ENCODE peak calls at places on chromosomes 4 and X, in six cellular contexts. One of them, this sample, is unnamed.

GRCh38 chr4:96448315-96448872 is 608.5 kb downstream of the PDHA2 start:
- DNase-seq in nephron progenitor cell: no peak
- DNase-seq in kidney epithelial cell: no peak
- DNase-seq in stomach: no peak
- DNase-seq in ovary: no peak
- DNase-seq in PC-3: no peak
- DNase-seq in this sample: no peak

GRCh38 chr4:24477919-24478318 is 106.4 kb downstream of the DHX15 start:
- DNase-seq in nephron progenitor cell: no peak
- DNase-seq in kidney epithelial cell: peak; percentile 61
- DNase-seq in stomach: no peak
- DNase-seq in ovary: peak; percentile 53
- DNase-seq in PC-3: peak; percentile 9
- DNase-seq in this sample: no peak

GRCh38 chr4:38675167-38676121 is 11.4 kb downstream of the KLF3 start:
- DNase-seq in nephron progenitor cell: peak; percentile 88
- DNase-seq in kidney epithelial cell: no peak
- DNase-seq in stomach: peak; percentile 86
- DNase-seq in ovary: peak; percentile 72
- DNase-seq in PC-3: peak; percentile 87
- DNase-seq in this sample: peak; percentile 22

GRCh38 chr4:83974111-83974789 is 438.3 kb downstream of the GPAT3 start:
- DNase-seq in nephron progenitor cell: no peak
- DNase-seq in kidney epithelial cell: no peak
- DNase-seq in stomach: no peak
- DNase-seq in ovary: no peak
- DNase-seq in PC-3: peak; percentile 76
- DNase-seq in this sample: no peak

GRCh38 chrX:49103637-49104036 is 19.9 kb downstream of the GPKOW start:
- DNase-seq in nephron progenitor cell: no peak
- DNase-seq in kidney epithelial cell: no peak
- DNase-seq in stomach: no peak
- DNase-seq in ovary: no peak
- DNase-seq in PC-3: no peak
- DNase-seq in this sample: no peak

GRCh38 chr4:108148316-108148715 is 20.4 kb downstream of the LEF1 start:
- DNase-seq in nephron progenitor cell: no peak
- DNase-seq in kidney epithelial cell: no peak
- DNase-seq in stomach: no peak
- DNase-seq in ovary: no peak
- DNase-seq in PC-3: no peak
- DNase-seq in this sample: no peak

GRCh38 chrX:119647552-119648420 is 41.6 kb upstream of the NKRF start:
- DNase-seq in nephron progenitor cell: no peak
- DNase-seq in kidney epithelial cell: no peak
- DNase-seq in stomach: no peak
- DNase-seq in ovary: no peak
- DNase-seq in PC-3: no peak
- DNase-seq in this sample: no peak

GRCh38 chr4:141900841-141901240 is 264.5 kb downstream of the IL15 start:
- DNase-seq in nephron progenitor cell: no peak
- DNase-seq in kidney epithelial cell: no peak
- DNase-seq in stomach: no peak
- DNase-seq in ovary: no peak
- DNase-seq in PC-3: peak; percentile 62
- DNase-seq in this sample: no peak

GRCh38 chr4:173332963-173333657 is 1.0 kb downstream of the HMGB2 start:
- DNase-seq in nephron progenitor cell: no peak
- DNase-seq in kidney epithelial cell: no peak
- DNase-seq in stomach: no peak
- DNase-seq in ovary: no peak
- DNase-seq in PC-3: peak; percentile 30
- DNase-seq in this sample: no peak

GRCh38 chrX:105821471-105822081 is 763 bp upstream of the NRK start:
- DNase-seq in nephron progenitor cell: peak; percentile 25
- DNase-seq in kidney epithelial cell: peak; percentile 26
- DNase-seq in stomach: no peak
- DNase-seq in ovary: peak; percentile 21
- DNase-seq in PC-3: peak; percentile 62
- DNase-seq in this sample: no peak

GRCh38 chr4:48945981-48946380 is 39.4 kb upstream of the OCIAD2 start:
- DNase-seq in nephron progenitor cell: no peak
- DNase-seq in kidney epithelial cell: no peak
- DNase-seq in stomach: no peak
- DNase-seq in ovary: no peak
- DNase-seq in PC-3: no peak
- DNase-seq in this sample: no peak

GRCh38 chrX:153885968-153886903 is at the start of gene L1CAM:
- DNase-seq in nephron progenitor cell: peak; percentile 58
- DNase-seq in kidney epithelial cell: no peak
- DNase-seq in stomach: no peak
- DNase-seq in ovary: no peak
- DNase-seq in PC-3: peak; percentile 13
- DNase-seq in this sample: no peak

GRCh38 chrX:134836497-134836968 is 154.3 kb upstream of the SMIM10 start:
- DNase-seq in nephron progenitor cell: no peak
- DNase-seq in kidney epithelial cell: no peak
- DNase-seq in stomach: no peak
- DNase-seq in ovary: no peak
- DNase-seq in PC-3: peak; percentile 33
- DNase-seq in this sample: no peak

GRCh38 chrX:134846042-134846441 is 144.7 kb upstream of the SMIM10 start:
- DNase-seq in nephron progenitor cell: no peak
- DNase-seq in kidney epithelial cell: no peak
- DNase-seq in stomach: no peak
- DNase-seq in ovary: no peak
- DNase-seq in PC-3: no peak
- DNase-seq in this sample: no peak

DNA sequence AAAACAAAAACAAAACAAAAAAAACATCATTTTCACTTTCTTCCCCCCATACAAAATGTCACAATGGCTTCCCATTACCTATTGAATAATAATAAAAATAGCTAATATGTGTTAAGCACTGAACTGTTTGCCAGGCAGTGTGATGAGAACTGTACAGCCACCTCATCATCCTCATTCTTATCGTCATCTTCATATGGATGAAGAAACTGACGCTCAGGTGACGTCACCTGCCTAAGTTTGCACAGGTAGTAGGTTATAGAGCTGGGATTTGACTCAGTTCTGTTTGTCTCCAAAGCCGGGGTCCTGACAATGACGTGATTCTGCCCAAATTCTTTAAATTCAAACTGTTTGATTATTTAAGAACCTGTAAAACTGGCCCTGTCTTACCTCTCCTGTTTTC is 150.4 kb upstream of the SMIM10 start:
- DNase-seq in nephron progenitor cell: no peak
- DNase-seq in kidney epithelial cell: no peak
- DNase-seq in stomach: no peak
- DNase-seq in ovary: no peak
- DNase-seq in PC-3: peak; percentile 7
- DNase-seq in this sample: no peak
- TF ChIP-seq CTCF in nephron progenitor cell: no peak
- TF ChIP-seq CTCF in kidney epithelial cell: no peak
- TF ChIP-seq CTCF in stomach: no peak
- TF ChIP-seq CTCF in ovary: no peak
- TF ChIP-seq CTCF in PC-3: no peak
- TF ChIP-seq CTCF in this sample: no peak

DNA sequence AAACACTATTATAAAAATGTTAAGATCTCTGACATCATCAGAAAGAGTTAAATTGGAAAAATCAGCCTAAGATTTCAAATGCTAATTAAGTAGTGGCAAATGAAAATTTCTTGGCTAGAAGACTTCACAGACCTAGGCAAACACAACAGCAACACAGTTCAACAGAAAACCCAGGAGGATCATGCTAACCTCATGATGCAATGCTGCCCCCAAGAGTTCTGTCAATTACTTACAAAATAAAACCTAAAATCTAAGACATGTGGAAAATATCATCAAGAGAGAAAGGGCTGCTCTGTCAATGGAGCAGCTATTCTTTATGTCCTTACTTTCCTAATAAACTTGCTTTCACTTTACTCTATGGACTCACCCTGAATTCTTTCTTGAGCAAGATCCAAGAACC is 21.0 kb downstream of the S100G start:
- DNase-seq in nephron progenitor cell: peak; percentile 6
- DNase-seq in kidney epithelial cell: peak; percentile 12
- DNase-seq in stomach: no peak
- DNase-seq in ovary: no peak
- DNase-seq in PC-3: peak; percentile 59
- DNase-seq in this sample: no peak
- TF ChIP-seq CTCF in nephron progenitor cell: peak; percentile 33
- TF ChIP-seq CTCF in kidney epithelial cell: peak; percentile 39
- TF ChIP-seq CTCF in stomach: peak; percentile 6
- TF ChIP-seq CTCF in ovary: no peak
- TF ChIP-seq CTCF in PC-3: peak; percentile 66
- TF ChIP-seq CTCF in this sample: peak; percentile 20

GRCh38 chr4:186726150-186726439 is 2.4 kb upstream of the FAT1 start:
- DNase-seq in nephron progenitor cell: no peak
- DNase-seq in kidney epithelial cell: no peak
- DNase-seq in stomach: no peak
- DNase-seq in ovary: no peak
- DNase-seq in PC-3: no peak
- DNase-seq in this sample: no peak

GRCh38 chr4:186725422-186726149 is 1.9 kb upstream of the FAT1 start:
- DNase-seq in nephron progenitor cell: peak; percentile 76
- DNase-seq in kidney epithelial cell: no peak
- DNase-seq in stomach: peak; percentile 81
- DNase-seq in ovary: peak; percentile 74
- DNase-seq in PC-3: peak; percentile 72
- DNase-seq in this sample: no peak

GRCh38 chr4:186727977-186728519 is 4.4 kb upstream of the FAT1 start:
- DNase-seq in nephron progenitor cell: peak; percentile 29
- DNase-seq in kidney epithelial cell: no peak
- DNase-seq in stomach: no peak
- DNase-seq in ovary: no peak
- DNase-seq in PC-3: peak; percentile 40
- DNase-seq in this sample: no peak

GRCh38 chr4:186727149-186727976 is 3.7 kb upstream of the FAT1 start:
- DNase-seq in nephron progenitor cell: peak; percentile 12
- DNase-seq in kidney epithelial cell: no peak
- DNase-seq in stomach: no peak
- DNase-seq in ovary: no peak
- DNase-seq in PC-3: peak; percentile 15
- DNase-seq in this sample: no peak

GRCh38 chr4:186726440-186727148 is 2.9 kb upstream of the FAT1 start:
- DNase-seq in nephron progenitor cell: peak; percentile 89
- DNase-seq in kidney epithelial cell: no peak
- DNase-seq in stomach: peak; percentile 65
- DNase-seq in ovary: peak; percentile 84
- DNase-seq in PC-3: peak; percentile 68
- DNase-seq in this sample: no peak
- TF ChIP-seq CTCF in nephron progenitor cell: no peak
- TF ChIP-seq CTCF in kidney epithelial cell: peak; percentile 29
- TF ChIP-seq CTCF in stomach: no peak
- TF ChIP-seq CTCF in ovary: no peak
- TF ChIP-seq CTCF in PC-3: peak; percentile 13
- TF ChIP-seq CTCF in this sample: peak; percentile 31

GRCh38 chr4:101599620-101600019 is 190.9 kb upstream of the BANK1 start:
- DNase-seq in nephron progenitor cell: no peak
- DNase-seq in kidney epithelial cell: no peak
- DNase-seq in stomach: no peak
- DNase-seq in ovary: no peak
- DNase-seq in PC-3: peak; percentile 52
- DNase-seq in this sample: no peak

GRCh38 chr4:101594588-101594987 is 195.9 kb upstream of the BANK1 start:
- DNase-seq in nephron progenitor cell: no peak
- DNase-seq in kidney epithelial cell: no peak
- DNase-seq in stomach: no peak
- DNase-seq in ovary: no peak
- DNase-seq in PC-3: no peak
- DNase-seq in this sample: no peak

GRCh38 chr4:101596786-101597185 is 193.7 kb upstream of the BANK1 start:
- DNase-seq in nephron progenitor cell: no peak
- DNase-seq in kidney epithelial cell: no peak
- DNase-seq in stomach: no peak
- DNase-seq in ovary: no peak
- DNase-seq in PC-3: no peak
- DNase-seq in this sample: no peak

GRCh38 chr4:101600287-101600686 is 190.2 kb upstream of the BANK1 start:
- DNase-seq in nephron progenitor cell: no peak
- DNase-seq in kidney epithelial cell: no peak
- DNase-seq in stomach: no peak
- DNase-seq in ovary: no peak
- DNase-seq in PC-3: no peak
- DNase-seq in this sample: no peak

GRCh38 chr4:101597204-101597603 is 193.3 kb upstream of the BANK1 start:
- DNase-seq in nephron progenitor cell: no peak
- DNase-seq in kidney epithelial cell: no peak
- DNase-seq in stomach: no peak
- DNase-seq in ovary: no peak
- DNase-seq in PC-3: no peak
- DNase-seq in this sample: no peak
- TF ChIP-seq CTCF in nephron progenitor cell: no peak
- TF ChIP-seq CTCF in kidney epithelial cell: no peak
- TF ChIP-seq CTCF in stomach: no peak
- TF ChIP-seq CTCF in ovary: no peak
- TF ChIP-seq CTCF in PC-3: peak; percentile 35
- TF ChIP-seq CTCF in this sample: no peak